ENCODE peak calls at places on chromosomes 4 and X, in six cellular contexts. Y is stromal cell of bone marrow; T is ecto neural progenitor cell; K is activated T-cell treated with anti-CD3 and anti-CD28 coated beads, Interleukin-2, amount 50 U/mL, for 48 hours; X is GM13976; O is stimulated activated CD4-positive, alpha-beta T cell treated with anti-CD3 and anti-CD28 coated beads, Interleukin-12 subunit alpha, Interleukin-12 subunit beta, amount 100 ng/mL, for 24 hours. Z is an unnamed sample.

GRCh38 chrX:32687379-32687778 is 524.0 kb downstream of the DMD start:
- DNase-seq in Y (no peak), T (no peak), K (no peak), X (no peak), O (no peak), Z (no peak)

GRCh38 chrX:155046129-155046810 is 19.6 kb downstream of the FUNDC2 start:
- DNase-seq in Y (no peak), T (no peak), K (no peak), X (no peak), O (no peak), Z (no peak)

GRCh38 chrX:15158736-15159406 is 111.0 kb downstream of the ASB9 start:
- DNase-seq in Y (no peak), T (no peak), K (peak), X (peak), O (no peak), Z (no peak)

GRCh38 chr4:2062808-2063524 is 3.8 kb downstream of the NAT8L start:
- DNase-seq in Y (no peak), T (no peak), K (no peak), X (no peak), O (no peak), Z (no peak)

GRCh38 chrX:19924285-19924684 is 36.9 kb upstream of the SH3KBP1 start:
- DNase-seq in Y (no peak), T (no peak), K (no peak), X (no peak), O (no peak), Z (no peak)

GRCh38 chr4:68175562-68176155 is 46.0 kb upstream of the TMPRSS11F start:
- DNase-seq in Y (peak), T (no peak), K (no peak), X (peak), O (peak), Z (peak)

GRCh38 chrX:84715315-84715714 is 213.1 kb upstream of the HDX start:
- DNase-seq in Y (no peak), T (no peak), K (no peak), X (no peak), O (no peak), Z (no peak)

GRCh38 chr4:151276787-151277557 is at the start of gene PRSS48:
- DNase-seq in Y (no peak), T (peak), K (peak), X (peak), O (peak), Z (peak)

GRCh38 chrX:79325263-79325958 is 41.7 kb downstream of the ITM2A start:
- DNase-seq in Y (no peak), T (no peak), K (peak), X (no peak), O (peak), Z (no peak)

GRCh38 chr4:57137261-57137660 is 27.1 kb upstream of the IGFBP7 start:
- DNase-seq in Y (no peak), T (no peak), K (no peak), X (no peak), O (no peak), Z (no peak)

GRCh38 chr4:88738714-88739366 is 41.2 kb upstream of the NAP1L5 start:
- DNase-seq in Y (no peak), T (no peak), K (no peak), X (no peak), O (no peak), Z (no peak)

Z was measured in HCT116.